ENCODE peak calls at places on chromosome 21, in seven cellular contexts. Y is HEK293T; S is left ventricle myocardium inferior; U is activated CD4-positive, alpha-beta T cell treated with anti-CD3 and anti-CD28 coated beads, Interleukin-2, amount 50 U/mL, for 24 hours; W is activated T-cell treated with anti-CD3 and anti-CD28 coated beads for 4 hours; K is NCI-H1417 treated with DMSO at 0.1 percent for 48 hours; T is DMS 273 treated with DMSO at 0.1 percent for 48 hours. X is an unnamed sample.

GRCh38 chr21:46048926-46049889 is 48.7 kb upstream of the COL6A2 start:
- DNase-seq in S (peak), U (no peak), T (no peak), Y (no peak), W (no peak), K (peak), X (no peak)

GRCh38 chr21:41895643-41896493 is 16.7 kb upstream of the PRDM15 start:
- DNase-seq in T (no peak), U (peak), S (no peak), Y (no peak), K (no peak), W (peak), X (peak)

GRCh38 chr21:17793675-17794123 is 25.5 kb downstream of the C21orf91 start:
- DNase-seq in K (no peak), Y (no peak), W (no peak), U (no peak), T (no peak), S (no peak), X (peak)

GRCh38 chr21:45471229-45472052 is 66.5 kb downstream of the COL18A1 start:
- DNase-seq in U (no peak), S (peak), Y (no peak), W (no peak), K (no peak), T (no peak), X (no peak)

GRCh38 chr21:44914176-44914874 is 6.4 kb downstream of the ITGB2 start:
- DNase-seq in K (no peak), T (no peak), W (no peak), U (no peak), Y (no peak), S (peak), X (peak)

GRCh38 chr21:41816583-41817165 is 49.8 kb upstream of the RIPK4 start:
- DNase-seq in W (peak), U (peak), Y (peak), K (no peak), T (no peak), S (peak), X (peak)

GRCh38 chr21:45415943-45416611 is 11.1 kb downstream of the COL18A1 start:
- DNase-seq in K (no peak), U (no peak), W (no peak), Y (no peak), S (peak), T (no peak), X (no peak)

GRCh38 chr21:35375115-35375514 is 326.0 kb upstream of the RUNX1 start:
- DNase-seq in W (no peak), S (no peak), T (no peak), K (no peak), Y (no peak), U (no peak), X (no peak)

GRCh38 chr21:44585892-44586291 is 5.5 kb upstream of the KRTAP10-5 start:
- DNase-seq in K (no peak), S (no peak), T (no peak), U (no peak), Y (no peak), W (no peak), X (no peak)

GRCh38 chr21:35163381-35163780 is 114.3 kb upstream of the RUNX1 start:
- DNase-seq in S (no peak), Y (no peak), U (no peak), T (no peak), W (no peak), K (no peak), X (no peak)

GRCh38 chr21:15809818-15810217 is 80.0 kb downstream of the USP25 start:
- DNase-seq in Y (no peak), S (no peak), W (no peak), T (no peak), U (no peak), K (no peak), X (no peak)

GRCh38 chr21:15197696-15198095 is 132.9 kb upstream of the NRIP1 start:
- DNase-seq in T (no peak), U (no peak), W (no peak), K (no peak), Y (no peak), S (no peak), X (no peak)

GRCh38 chr21:38277501-38278111 is 20.8 kb downstream of the KCNJ15 start:
- DNase-seq in W (no peak), Y (no peak), T (no peak), S (no peak), U (peak), K (no peak), X (no peak)

GRCh38 chr21:33908760-33909159 is 6.8 kb downstream of the ATP5PO start:
- DNase-seq in T (no peak), U (no peak), K (no peak), S (no peak), Y (no peak), W (no peak), X (no peak)

GRCh38 chr21:45858180-45858579 is 123.4 kb upstream of the COL6A1 start:
- DNase-seq in Y (no peak), T (no peak), K (no peak), U (no peak), S (no peak), W (no peak), X (no peak)

GRCh38 chr21:37233551-37234146 is 33.5 kb downstream of the VPS26C start:
- DNase-seq in S (no peak), K (peak), W (no peak), Y (no peak), U (no peak), T (no peak), X (no peak)

GRCh38 chr21:33419538-33420123 is 16.4 kb downstream of the IFNGR2 start:
- DNase-seq in T (no peak), S (no peak), Y (no peak), U (no peak), W (no peak), K (no peak), X (no peak)

GRCh38 chr21:28256420-28256831 is 736.3 kb downstream of the LTN1 start:
- DNase-seq in T (no peak), S (no peak), K (no peak), Y (no peak), U (no peak), W (no peak), X (no peak)

GRCh38 chr21:41366522-41367151 is 4.8 kb downstream of the MX2 start:
- DNase-seq in T (no peak), W (no peak), K (no peak), Y (no peak), S (no peak), U (no peak), X (peak)

GRCh38 chr21:28333455-28334108 is 659.1 kb downstream of the LTN1 start:
- DNase-seq in Y (no peak), U (no peak), T (no peak), W (no peak), S (no peak), K (no peak), X (no peak)

X was measured in OCI-LY7.